ENCODE peak calls at places on chromosome 6, in seven cellular contexts. I, B, P, H, T, G and M are unnamed samples.

GRCh38 chr6:152746172-152746553 is 4.4 kb upstream of the VIP start:
- DNase-seq in I (no peak), T (no peak), P (no peak), G (no peak), H (no peak), B (peak), M (no peak)

GRCh38 chr6:150634641-150635292 is 35.1 kb downstream of the PLEKHG1 start:
- DNase-seq in I (no peak), G (no peak), T (no peak), H (no peak), P (no peak), B (peak), M (no peak)

GRCh38 chr6:62102387-62102786 is 183.6 kb downstream of the KHDRBS2 start:
- DNase-seq in B (no peak), T (no peak), G (no peak), P (no peak), H (no peak), I (no peak), M (no peak)

GRCh38 chr6:127972815-127973214 is 72.0 kb upstream of the THEMIS start:
- DNase-seq in T (no peak), B (no peak), I (no peak), G (no peak), H (no peak), P (no peak), M (no peak)

GRCh38 chr6:154197176-154197850 is 158.3 kb downstream of the OPRM1 start:
- DNase-seq in I (no peak), T (no peak), B (peak), P (no peak), G (no peak), H (no peak), M (no peak)

GRCh38 chr6:106359989-106360409 is 518 bp upstream of the CRYBG1 start:
- DNase-seq in I (no peak), P (no peak), B (no peak), G (no peak), H (no peak), T (no peak), M (no peak)

GRCh38 chr6:150567823-150568383 is 31.8 kb upstream of the PLEKHG1 start:
- DNase-seq in G (no peak), P (no peak), H (no peak), B (no peak), I (no peak), T (no peak), M (no peak)

GRCh38 chr6:168188310-168188973 is 109.4 kb upstream of the FRMD1 start:
- DNase-seq in H (no peak), P (no peak), G (no peak), B (no peak), I (no peak), T (no peak), M (no peak)

GRCh38 chr6:146410851-146411595 is 132.6 kb upstream of the RAB32 start:
- DNase-seq in H (no peak), P (no peak), G (no peak), I (no peak), T (no peak), B (no peak), M (no peak)

GRCh38 chr6:27275025-27275956 is 27.8 kb downstream of the PRSS16 start:
- DNase-seq in I (no peak), H (no peak), B (peak), G (no peak), P (no peak), T (no peak), M (no peak)

GRCh38 chr6:85126448-85127178 is 323.3 kb upstream of the NT5E start:
- DNase-seq in I (peak), H (no peak), P (peak), G (peak), B (peak), T (peak), M (peak)

GRCh38 chr6:168439791-168440491 is 1.0 kb upstream of the SMOC2 start:
- DNase-seq in P (no peak), H (no peak), T (no peak), I (no peak), G (no peak), B (no peak), M (no peak)

GRCh38 chr6:14016432-14016831 is 91.7 kb downstream of the RNF182 start:
- DNase-seq in H (no peak), P (no peak), B (no peak), G (no peak), I (no peak), T (no peak), M (no peak)

GRCh38 chr6:167476844-167477595 is 152.1 kb downstream of the TTLL2 start:
- DNase-seq in P (no peak), G (no peak), T (no peak), H (no peak), I (no peak), B (no peak), M (no peak)

GRCh38 chr6:34546551-34547321 is 9.4 kb downstream of the SPDEF start:
- DNase-seq in P (no peak), B (no peak), G (peak), H (no peak), T (no peak), I (peak), M (no peak)

GRCh38 chr6:45637611-45638257 is 260.0 kb upstream of the SUPT3H start:
- DNase-seq in H (no peak), P (no peak), T (no peak), I (no peak), B (no peak), G (no peak), M (no peak)

GRCh38 chr6:163133691-163134090 is 280.8 kb upstream of the QKI start:
- DNase-seq in B (no peak), H (no peak), G (no peak), P (no peak), T (no peak), I (no peak), M (no peak)

GRCh38 chr6:43772571-43773049 is 2.6 kb downstream of the VEGFA start:
- DNase-seq in G (no peak), P (peak), B (no peak), H (no peak), I (peak), T (peak), M (peak)
- TF ChIP-seq CTCF in G (no peak), P (no peak), B (peak), H (no peak), I (no peak), T (no peak), M (no peak)

GRCh38 chr6:165895421-165896165 is 232.6 kb upstream of the PDE10A start:
- DNase-seq in P (no peak), B (peak), T (no peak), I (no peak), G (no peak), H (no peak), M (no peak)
- TF ChIP-seq CTCF in P (no peak), B (no peak), T (no peak), I (no peak), G (no peak), H (no peak), M (no peak)

DNA sequence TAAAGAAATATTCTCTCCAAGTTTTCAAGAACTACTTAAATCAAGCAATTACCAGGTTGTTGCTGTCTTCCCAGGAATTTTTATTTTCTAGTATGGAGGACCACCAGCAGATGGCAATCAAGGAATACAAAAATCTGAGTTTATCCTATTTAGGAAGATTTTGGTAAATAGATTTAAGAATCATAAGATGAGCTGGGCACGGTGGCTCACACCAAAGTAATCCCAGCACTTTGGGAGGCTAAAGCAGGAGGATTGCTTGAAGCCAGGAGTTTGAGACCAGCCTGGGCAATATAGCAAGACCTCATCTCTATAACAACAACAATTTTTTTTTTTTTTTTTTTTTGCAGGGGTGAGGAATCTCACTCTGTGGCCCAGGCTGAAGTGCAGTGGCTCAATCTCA is 19.3 kb upstream of the SEC63 start:
- DNase-seq in G (no peak), B (peak), I (no peak), H (no peak), P (peak), T (no peak), M (peak)
- TF ChIP-seq CTCF in G (peak), B (peak), I (peak), H (peak), P (peak), T (no peak), M (peak)

DNA sequence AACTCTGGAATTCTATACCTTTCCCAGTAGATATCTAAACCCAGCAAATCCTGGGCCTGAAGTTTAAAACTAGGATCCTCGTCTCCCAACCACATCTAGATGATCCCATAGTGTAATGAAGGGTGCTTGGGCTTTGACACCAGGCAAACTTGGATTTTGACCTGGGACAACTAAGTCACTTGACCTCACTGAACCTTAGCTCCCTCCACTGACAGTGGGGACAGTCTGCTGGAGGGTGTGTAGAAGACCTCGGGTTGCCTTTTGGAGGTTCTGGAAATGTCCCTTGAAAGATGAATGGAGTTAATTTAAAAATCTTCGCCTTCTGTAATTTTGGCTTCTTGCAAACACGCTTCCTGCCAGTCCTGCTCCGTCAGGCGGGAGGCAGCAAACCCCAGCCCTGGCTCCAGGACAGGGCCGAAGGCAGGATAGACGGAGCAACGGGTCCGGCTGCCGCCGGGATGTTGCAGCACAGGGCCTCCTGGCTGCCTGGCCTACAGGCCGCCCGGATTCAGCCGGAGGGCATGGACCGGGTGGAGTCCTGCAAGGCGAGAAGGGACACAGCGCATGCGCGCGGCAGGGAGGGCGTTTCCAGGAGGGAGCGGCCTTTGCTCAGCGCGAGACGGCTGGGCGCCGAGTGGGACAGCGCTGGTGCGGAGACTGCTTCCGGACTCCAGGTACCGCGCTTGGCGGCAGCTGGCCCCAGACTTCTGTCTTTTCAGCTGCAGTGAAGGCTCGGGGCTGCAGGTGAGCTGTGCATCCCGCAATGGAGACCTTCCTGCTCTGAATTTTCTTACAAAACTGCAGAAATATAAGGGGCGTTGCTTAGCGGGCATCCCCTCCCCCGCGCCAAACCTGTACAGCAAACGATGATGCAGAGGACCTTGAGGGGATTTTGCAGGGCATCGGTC is at the start of gene TMEM14A:
- DNase-seq in P (peak), T (peak), H (peak), I (peak), G (peak), B (peak), M (peak)
- TF ChIP-seq CTCF in P (no peak), T (no peak), H (peak), I (peak), G (peak), B (no peak), M (peak)

GRCh38 chr6:29702519-29703103 is 20.6 kb upstream of the HLA-F start:
- DNase-seq in G (no peak), H (no peak), B (peak), P (peak), I (peak), T (no peak), M (peak)

GRCh38 chr6:29709178-29709576 is 14.1 kb upstream of the HLA-F start:
- DNase-seq in T (no peak), G (no peak), B (no peak), P (no peak), I (no peak), H (no peak), M (no peak)

GRCh38 chr6:29710281-29710941 is 12.8 kb upstream of the HLA-F start:
- DNase-seq in B (no peak), T (no peak), I (no peak), G (no peak), P (no peak), H (no peak), M (no peak)

GRCh38 chr6:29708432-29709177 is 14.6 kb upstream of the HLA-F start:
- DNase-seq in T (no peak), G (no peak), P (peak), B (no peak), I (peak), H (no peak), M (no peak)

GRCh38 chr6:29705389-29706231 is 17.6 kb upstream of the HLA-F start:
- DNase-seq in H (no peak), G (no peak), P (peak), B (peak), I (peak), T (no peak), M (no peak)
- TF ChIP-seq CTCF in H (peak), G (peak), P (peak), B (peak), I (peak), T (peak), M (peak)